ENCODE peak calls at places on chromosomes 1 and 21, in eight cellular contexts. F, I, M, X, J, R, Q and P are unnamed samples.

GRCh38 chr1:101993703-101994102 is 3.0 kb downstream of the OLFM3 start:
- DNase-seq in F (no peak), I (no peak), M (no peak), X (no peak), J (no peak), R (no peak), Q (no peak), P (no peak)

GRCh38 chr1:37038703-37039093 is 4.4 kb upstream of the GRIK3 start:
- DNase-seq in F (no peak), I (no peak), M (no peak), X (no peak), J (no peak), R (no peak), Q (no peak), P (no peak)

GRCh38 chr1:203556047-203556851 is 62.3 kb downstream of the OPTC start:
- DNase-seq in F (peak; percentile 90), I (no peak), M (no peak), X (no peak), J (no peak), R (peak; percentile 84), Q (peak; percentile 89), P (no peak)

GRCh38 chr21:22476726-22477646 is 1478.8 kb downstream of the NCAM2 start:
- DNase-seq in F (no peak), I (no peak), M (no peak), X (no peak), J (no peak), R (no peak), Q (no peak), P (no peak)

GRCh38 chr1:40256401-40257084 is 1.5 kb upstream of the ZMPSTE24 start:
- DNase-seq in F (no peak), I (no peak), M (no peak), X (no peak), J (no peak), R (no peak), Q (no peak), P (no peak)

GRCh38 chr1:203117611-203118575 is 9.6 kb upstream of the ADORA1 start:
- DNase-seq in F (peak; percentile 62), I (no peak), M (peak; percentile 68), X (peak; percentile 96), J (peak; percentile 86), R (peak; percentile 63), Q (peak; percentile 68), P (no peak)

GRCh38 chr1:106344494-106344893 is 712.0 kb upstream of the PRMT6 start:
- DNase-seq in F (no peak), I (no peak), M (no peak), X (no peak), J (no peak), R (no peak), Q (no peak), P (no peak)

GRCh38 chr1:183433703-183434102 is 15.5 kb upstream of the NMNAT2 start:
- DNase-seq in F (no peak), I (no peak), M (no peak), X (no peak), J (no peak), R (no peak), Q (no peak), P (no peak)

GRCh38 chr1:25195835-25196234 is 36.5 kb downstream of the SYF2 start:
- DNase-seq in F (no peak), I (no peak), M (no peak), X (no peak), J (no peak), R (no peak), Q (no peak), P (no peak)

GRCh38 chr1:54701066-54701465 is 14.6 kb upstream of the TTC4 start:
- DNase-seq in F (no peak), I (no peak), M (no peak), X (no peak), J (no peak), R (no peak), Q (no peak), P (no peak)

GRCh38 chr1:247451388-247452010 is 6.4 kb downstream of the OR2B11 start:
- DNase-seq in F (no peak), I (no peak), M (no peak), X (no peak), J (no peak), R (no peak), Q (no peak), P (no peak)

GRCh38 chr1:71014110-71014509 is 33.5 kb downstream of the PTGER3 start:
- DNase-seq in F (no peak), I (no peak), M (no peak), X (no peak), J (no peak), R (peak; percentile 66), Q (peak; percentile 45), P (peak; percentile 17)

GRCh38 chr1:96214982-96215381 is 506.6 kb upstream of the PTBP2 start:
- DNase-seq in F (no peak), I (no peak), M (no peak), X (no peak), J (no peak), R (no peak), Q (no peak), P (no peak)

GRCh38 chr1:113630340-113631327 is 128.7 kb downstream of the PHTF1 start:
- DNase-seq in F (no peak), I (no peak), M (no peak), X (no peak), J (no peak), R (no peak), Q (no peak), P (no peak)

GRCh38 chr1:171877711-171878110 is 36.4 kb downstream of the DNM3 start:
- DNase-seq in F (no peak), I (no peak), M (no peak), X (no peak), J (peak; percentile 86), R (peak; percentile 27), Q (no peak), P (peak; percentile 89)

GRCh38 chr1:245155186-245156040 is 628 bp downstream of the KIF26B start:
- DNase-seq in F (no peak), I (no peak), M (no peak), X (peak; percentile 72), J (no peak), R (peak; percentile 47), Q (peak; percentile 34), P (no peak)

GRCh38 chr1:33822396-33822795 is 41.5 kb upstream of the HMGB4 start:
- DNase-seq in F (peak; percentile 56), I (no peak), M (no peak), X (no peak), J (no peak), R (no peak), Q (no peak), P (no peak)

GRCh38 chr1:180722586-180722985 is 90.8 kb downstream of the XPR1 start:
- DNase-seq in F (no peak), I (no peak), M (no peak), X (no peak), J (no peak), R (no peak), Q (no peak), P (no peak)

GRCh38 chr1:214658785-214659184 is 55.8 kb downstream of the CENPF start:
- DNase-seq in F (no peak), I (no peak), M (no peak), X (peak; percentile 50), J (no peak), R (peak; percentile 13), Q (no peak), P (no peak)

GRCh38 chr1:66176012-66176715 is 357.8 kb upstream of the SGIP1 start:
- DNase-seq in F (no peak), I (no peak), M (no peak), X (no peak), J (no peak), R (peak; percentile 5), Q (peak; percentile 41), P (no peak)